ENCODE peak calls at places on chromosomes 11 and 22, in nine cellular contexts. One of them, this sample, is unnamed.

GRCh38 chr11:111097191-111097590 is 148.3 kb upstream of the POU2AF2 start:
- DNase-seq in body of pancreas: peak
- DNase-seq in GM23338: peak
- DNase-seq in fibroblast of lung: peak
- DNase-seq in psoas muscle: peak
- DNase-seq in mucosa of descending colon: peak
- DNase-seq in coronary artery: no peak
- DNase-seq in lower lobe of right lung: peak
- DNase-seq in lung: peak
- DNase-seq in this sample: no peak

GRCh38 chr11:64098318-64098831 is 62.6 kb downstream of the FLRT1 start:
- DNase-seq in mucosa of descending colon: no peak
- DNase-seq in psoas muscle: no peak
- DNase-seq in lower lobe of right lung: no peak
- DNase-seq in coronary artery: no peak
- DNase-seq in body of pancreas: no peak
- DNase-seq in GM23338: no peak
- DNase-seq in fibroblast of lung: no peak
- DNase-seq in lung: no peak
- DNase-seq in this sample: no peak

GRCh38 chr22:42269407-42270177 is 861 bp downstream of the TCF20 start:
- DNase-seq in lung: peak
- DNase-seq in coronary artery: no peak
- DNase-seq in lower lobe of right lung: peak
- DNase-seq in fibroblast of lung: no peak
- DNase-seq in mucosa of descending colon: peak
- DNase-seq in body of pancreas: peak
- DNase-seq in psoas muscle: peak
- DNase-seq in GM23338: peak
- DNase-seq in this sample: no peak

GRCh38 chr22:32573991-32574390 is 99.4 kb downstream of the FBXO7 start:
- DNase-seq in lung: no peak
- DNase-seq in fibroblast of lung: no peak
- DNase-seq in coronary artery: peak
- DNase-seq in lower lobe of right lung: no peak
- DNase-seq in psoas muscle: peak
- DNase-seq in mucosa of descending colon: no peak
- DNase-seq in body of pancreas: no peak
- DNase-seq in GM23338: no peak
- DNase-seq in this sample: no peak

GRCh38 chr11:129042503-129042902 is 99.8 kb upstream of the TP53AIP1 start:
- DNase-seq in mucosa of descending colon: no peak
- DNase-seq in fibroblast of lung: no peak
- DNase-seq in GM23338: no peak
- DNase-seq in lower lobe of right lung: no peak
- DNase-seq in body of pancreas: no peak
- DNase-seq in lung: no peak
- DNase-seq in psoas muscle: no peak
- DNase-seq in coronary artery: no peak
- DNase-seq in this sample: no peak

GRCh38 chr11:132158091-132158490 is 787.7 kb downstream of the NTM start:
- DNase-seq in psoas muscle: no peak
- DNase-seq in GM23338: peak
- DNase-seq in mucosa of descending colon: no peak
- DNase-seq in lung: no peak
- DNase-seq in lower lobe of right lung: no peak
- DNase-seq in body of pancreas: peak
- DNase-seq in coronary artery: no peak
- DNase-seq in fibroblast of lung: peak
- DNase-seq in this sample: no peak

GRCh38 chr22:19019679-19020032 is 83.6 kb upstream of the PRODH start:
- DNase-seq in mucosa of descending colon: no peak
- DNase-seq in lower lobe of right lung: no peak
- DNase-seq in coronary artery: no peak
- DNase-seq in fibroblast of lung: no peak
- DNase-seq in GM23338: no peak
- DNase-seq in psoas muscle: no peak
- DNase-seq in lung: no peak
- DNase-seq in body of pancreas: no peak
- DNase-seq in this sample: no peak

GRCh38 chr11:122215244-122215992 is 99.4 kb upstream of the BLID start:
- DNase-seq in coronary artery: peak
- DNase-seq in lower lobe of right lung: peak
- DNase-seq in GM23338: peak
- DNase-seq in mucosa of descending colon: peak
- DNase-seq in lung: peak
- DNase-seq in psoas muscle: peak
- DNase-seq in fibroblast of lung: peak
- DNase-seq in body of pancreas: peak
- DNase-seq in this sample: peak

GRCh38 chr11:60785806-60786361 is 751 bp downstream of the MS4A10 start:
- DNase-seq in fibroblast of lung: peak
- DNase-seq in mucosa of descending colon: no peak
- DNase-seq in lower lobe of right lung: peak
- DNase-seq in body of pancreas: no peak
- DNase-seq in coronary artery: no peak
- DNase-seq in lung: no peak
- DNase-seq in psoas muscle: no peak
- DNase-seq in GM23338: no peak
- DNase-seq in this sample: peak

GRCh38 chr22:17575681-17576080 is 12.4 kb downstream of the SLC25A18 start:
- DNase-seq in lower lobe of right lung: no peak
- DNase-seq in coronary artery: no peak
- DNase-seq in body of pancreas: no peak
- DNase-seq in mucosa of descending colon: no peak
- DNase-seq in psoas muscle: no peak
- DNase-seq in fibroblast of lung: no peak
- DNase-seq in lung: no peak
- DNase-seq in GM23338: no peak
- DNase-seq in this sample: no peak

GRCh38 chr11:92224394-92225205 is at the start of gene FAT3:
- DNase-seq in GM23338: peak
- DNase-seq in body of pancreas: peak
- DNase-seq in fibroblast of lung: peak
- DNase-seq in psoas muscle: peak
- DNase-seq in lower lobe of right lung: peak
- DNase-seq in lung: no peak
- DNase-seq in coronary artery: peak
- DNase-seq in mucosa of descending colon: no peak
- DNase-seq in this sample: peak

GRCh38 chr11:126823271-126823670 is 177.3 kb downstream of the KIRREL3 start:
- DNase-seq in GM23338: no peak
- DNase-seq in coronary artery: no peak
- DNase-seq in mucosa of descending colon: no peak
- DNase-seq in lung: no peak
- DNase-seq in body of pancreas: no peak
- DNase-seq in psoas muscle: no peak
- DNase-seq in fibroblast of lung: no peak
- DNase-seq in lower lobe of right lung: no peak
- DNase-seq in this sample: no peak

GRCh38 chr22:40679249-40679963 is at the start of gene MCHR1:
- DNase-seq in coronary artery: no peak
- DNase-seq in GM23338: no peak
- DNase-seq in body of pancreas: no peak
- DNase-seq in lower lobe of right lung: no peak
- DNase-seq in lung: no peak
- DNase-seq in mucosa of descending colon: no peak
- DNase-seq in fibroblast of lung: no peak
- DNase-seq in psoas muscle: no peak
- DNase-seq in this sample: no peak

GRCh38 chr22:49213731-49214352 is 613.8 kb downstream of the BRD1 start:
- DNase-seq in lung: no peak
- DNase-seq in GM23338: no peak
- DNase-seq in fibroblast of lung: no peak
- DNase-seq in psoas muscle: no peak
- DNase-seq in body of pancreas: no peak
- DNase-seq in mucosa of descending colon: no peak
- DNase-seq in lower lobe of right lung: peak
- DNase-seq in coronary artery: no peak
- DNase-seq in this sample: no peak

DNA sequence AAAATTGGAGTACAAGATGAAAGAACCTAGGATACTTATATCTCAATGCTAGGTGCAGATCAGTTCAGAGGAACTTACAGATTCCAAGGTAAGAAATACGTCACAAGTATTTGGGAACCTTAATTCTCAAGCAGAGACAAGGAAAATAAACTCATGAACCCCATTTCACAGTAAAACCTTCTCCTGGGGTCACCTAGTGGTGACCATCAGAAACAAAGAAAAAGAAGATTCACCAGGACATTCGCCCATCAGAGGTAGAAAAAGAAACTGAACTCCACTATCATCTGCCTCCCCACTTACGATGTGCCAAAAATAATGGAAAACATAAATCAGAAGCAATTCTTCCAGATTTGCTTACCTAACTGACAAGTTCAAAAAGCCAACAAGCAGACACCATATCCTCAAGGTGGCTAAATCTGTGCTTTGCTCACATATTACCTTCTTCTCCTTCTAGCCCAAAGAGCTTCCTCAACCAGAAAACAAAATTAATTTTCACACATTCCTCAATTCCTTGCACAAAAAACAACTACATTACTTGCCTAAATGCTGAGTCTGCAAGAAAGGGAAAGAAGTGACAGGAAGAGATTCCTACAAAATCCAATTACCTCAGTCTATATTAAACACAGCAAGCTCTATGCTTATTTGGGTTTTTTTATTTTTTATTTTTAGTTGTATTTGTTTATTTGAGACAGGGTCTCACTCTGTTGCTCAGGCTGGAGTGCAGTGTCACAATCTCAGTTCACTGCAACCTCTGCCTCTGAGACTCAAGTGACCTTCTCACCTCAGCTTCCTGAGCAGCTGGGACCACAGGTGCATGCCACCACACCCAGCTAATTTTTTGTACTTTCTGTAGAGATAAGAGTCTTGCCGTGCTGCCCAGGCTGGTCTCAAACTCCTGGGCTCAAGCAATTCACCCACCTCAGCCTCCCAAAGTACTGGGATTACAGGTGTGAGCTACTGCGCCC is 4.7 kb downstream of the DENND5A start:
- DNase-seq in psoas muscle: no peak
- DNase-seq in mucosa of descending colon: no peak
- DNase-seq in lung: no peak
- DNase-seq in body of pancreas: no peak
- DNase-seq in lower lobe of right lung: no peak
- DNase-seq in coronary artery: no peak
- DNase-seq in GM23338: peak
- DNase-seq in fibroblast of lung: no peak
- DNase-seq in this sample: no peak
- TF ChIP-seq CTCF in psoas muscle: peak
- TF ChIP-seq CTCF in mucosa of descending colon: no peak
- TF ChIP-seq CTCF in lung: no peak
- TF ChIP-seq CTCF in body of pancreas: no peak
- TF ChIP-seq CTCF in lower lobe of right lung: no peak
- TF ChIP-seq CTCF in coronary artery: no peak
- TF ChIP-seq CTCF in GM23338: peak
- TF ChIP-seq CTCF in fibroblast of lung: peak
- TF ChIP-seq CTCF in this sample: peak

DNA sequence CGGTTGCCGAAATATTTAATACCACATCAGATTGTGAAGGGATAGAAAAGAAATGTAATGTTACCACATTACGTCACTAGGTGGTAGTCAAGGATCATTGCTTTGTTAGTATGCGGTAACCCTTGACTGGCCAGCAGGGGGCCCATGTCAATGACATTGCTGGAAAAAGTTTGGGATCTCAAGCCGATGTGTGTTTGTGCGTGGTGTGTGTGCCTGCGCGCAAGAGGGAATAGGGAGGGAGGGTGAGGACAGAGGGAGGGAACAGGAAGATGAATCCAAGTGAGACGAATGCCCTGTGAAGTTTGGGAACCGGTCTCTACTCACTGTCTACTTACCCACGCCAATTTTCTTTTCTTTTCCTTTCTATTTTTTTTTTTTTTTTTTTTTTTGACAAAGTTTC is 10.7 kb upstream of the MRGPRX2 start:
- DNase-seq in lung: peak
- DNase-seq in psoas muscle: peak
- DNase-seq in body of pancreas: peak
- DNase-seq in mucosa of descending colon: peak
- DNase-seq in fibroblast of lung: peak
- DNase-seq in GM23338: peak
- DNase-seq in coronary artery: no peak
- DNase-seq in lower lobe of right lung: peak
- DNase-seq in this sample: peak
- H3K4me3 ChIP-seq in lung: no peak
- H3K4me3 ChIP-seq in psoas muscle: no peak
- H3K4me3 ChIP-seq in body of pancreas: no peak
- H3K4me3 ChIP-seq in mucosa of descending colon: no peak
- H3K4me3 ChIP-seq in fibroblast of lung: no peak
- H3K4me3 ChIP-seq in GM23338: peak
- H3K4me3 ChIP-seq in coronary artery: peak
- H3K4me3 ChIP-seq in lower lobe of right lung: peak
- H3K4me3 ChIP-seq in this sample: peak

GRCh38 chr11:33716236-33716635 is 15.6 kb upstream of the C11orf91 start:
- DNase-seq in mucosa of descending colon: no peak
- DNase-seq in fibroblast of lung: peak
- DNase-seq in GM23338: peak
- DNase-seq in lung: no peak
- DNase-seq in coronary artery: no peak
- DNase-seq in psoas muscle: no peak
- DNase-seq in body of pancreas: peak
- DNase-seq in lower lobe of right lung: no peak
- DNase-seq in this sample: no peak
- TF ChIP-seq CTCF in mucosa of descending colon: no peak
- TF ChIP-seq CTCF in fibroblast of lung: peak
- TF ChIP-seq CTCF in GM23338: peak
- TF ChIP-seq CTCF in lung: peak
- TF ChIP-seq CTCF in coronary artery: no peak
- TF ChIP-seq CTCF in psoas muscle: peak
- TF ChIP-seq CTCF in body of pancreas: peak
- TF ChIP-seq CTCF in lower lobe of right lung: no peak
- TF ChIP-seq CTCF in this sample: peak

DNA sequence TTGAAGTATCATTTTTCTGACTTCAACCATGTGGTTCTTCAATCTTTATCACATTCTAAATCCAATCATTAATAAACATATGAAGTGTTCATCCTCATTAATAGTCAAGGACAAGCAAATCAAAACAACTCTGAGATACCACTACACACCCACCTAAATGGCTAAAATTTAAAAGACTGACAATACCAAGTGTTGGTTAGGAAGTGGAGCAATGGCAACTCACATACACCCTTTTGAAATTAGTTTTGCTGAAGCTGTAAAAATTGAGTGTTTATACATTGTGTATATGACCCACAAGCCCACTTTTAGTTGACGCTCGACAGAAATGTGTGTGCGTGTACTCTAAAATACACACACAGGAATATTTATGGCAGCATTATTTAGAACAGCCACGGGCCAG is 36.7 kb upstream of the LMO2 start:
- DNase-seq in body of pancreas: no peak
- DNase-seq in lung: no peak
- DNase-seq in lower lobe of right lung: no peak
- DNase-seq in psoas muscle: no peak
- DNase-seq in GM23338: no peak
- DNase-seq in fibroblast of lung: no peak
- DNase-seq in coronary artery: no peak
- DNase-seq in mucosa of descending colon: no peak
- DNase-seq in this sample: no peak
- H3K4me3 ChIP-seq in body of pancreas: no peak
- H3K4me3 ChIP-seq in lung: no peak
- H3K4me3 ChIP-seq in lower lobe of right lung: no peak
- H3K4me3 ChIP-seq in psoas muscle: no peak
- H3K4me3 ChIP-seq in GM23338: no peak
- H3K4me3 ChIP-seq in fibroblast of lung: no peak
- H3K4me3 ChIP-seq in coronary artery: no peak
- H3K4me3 ChIP-seq in mucosa of descending colon: no peak
- H3K4me3 ChIP-seq in this sample: no peak

This sample was measured in astrocyte of the cerebellum.